ENCODE peak calls at places on chromosomes 13 and 19, in eight cellular contexts. T, L, J, U, R, M, K and B are unnamed samples.

GRCh38 chr19:50851620-50852019 is 3.1 kb upstream of the KLK3 start:
- DNase-seq in T (no peak), L (no peak), J (no peak), U (no peak), R (no peak), M (no peak), K (no peak), B (no peak)

GRCh38 chr19:35044317-35045117 is 3.0 kb downstream of the HPN start:
- DNase-seq in T (peak), L (peak), J (peak), U (peak), R (peak), M (peak), K (peak), B (no peak)

GRCh38 chr19:58407658-58408151 is 744 bp upstream of the ZNF584 start:
- DNase-seq in T (no peak), L (no peak), J (peak), U (no peak), R (no peak), M (no peak), K (no peak), B (no peak)

GRCh38 chr19:31253816-31254551 is 95.3 kb downstream of the TSHZ3 start:
- DNase-seq in T (no peak), L (no peak), J (no peak), U (no peak), R (no peak), M (no peak), K (no peak), B (no peak)

GRCh38 chr13:79522583-79522982 is 41.6 kb downstream of the NDFIP2 start:
- DNase-seq in T (no peak), L (no peak), J (no peak), U (no peak), R (peak), M (peak), K (no peak), B (no peak)

GRCh38 chr19:42076375-42076944 is 494 bp downstream of the ZNF574 start:
- DNase-seq in T (no peak), L (no peak), J (peak), U (peak), R (peak), M (peak), K (peak), B (peak)

GRCh38 chr13:41577437-41577836 is 120.1 kb downstream of the RGCC start:
- DNase-seq in T (peak), L (no peak), J (no peak), U (no peak), R (no peak), M (no peak), K (no peak), B (peak)

GRCh38 chr13:108621421-108621820 is 8.0 kb upstream of the MYO16 start:
- DNase-seq in T (no peak), L (no peak), J (no peak), U (no peak), R (no peak), M (no peak), K (no peak), B (no peak)

GRCh38 chr19:18290250-18291018 is 9.0 kb upstream of the JUND start:
- DNase-seq in T (peak), L (peak), J (no peak), U (peak), R (peak), M (peak), K (no peak), B (no peak)

GRCh38 chr13:60583196-60583908 is 186.3 kb downstream of the TDRD3 start:
- DNase-seq in T (no peak), L (no peak), J (no peak), U (no peak), R (no peak), M (no peak), K (no peak), B (no peak)

GRCh38 chr19:18488838-18489626 is 32.8 kb downstream of the ELL start:
- DNase-seq in T (no peak), L (no peak), J (peak), U (no peak), R (no peak), M (no peak), K (peak), B (no peak)

GRCh38 chr19:18895828-18896341 is at the start of gene CERS1:
- DNase-seq in T (no peak), L (no peak), J (no peak), U (no peak), R (no peak), M (no peak), K (peak), B (no peak)

GRCh38 chr19:30662211-30662861 is 290.2 kb downstream of the ZNF536 start:
- DNase-seq in T (no peak), L (no peak), J (no peak), U (no peak), R (no peak), M (no peak), K (peak), B (no peak)

GRCh38 chr19:10751109-10751972 is 33.5 kb downstream of the DNM2 start:
- DNase-seq in T (peak), L (no peak), J (peak), U (peak), R (no peak), M (no peak), K (no peak), B (no peak)

GRCh38 chr19:29484876-29485275 is 40.9 kb upstream of the VSTM2B start:
- DNase-seq in T (no peak), L (no peak), J (no peak), U (no peak), R (no peak), M (no peak), K (no peak), B (no peak)

GRCh38 chr19:32928806-32929205 is 43.0 kb downstream of the CEP89 start:
- DNase-seq in T (no peak), L (no peak), J (no peak), U (no peak), R (no peak), M (no peak), K (no peak), B (no peak)

GRCh38 chr13:82439159-82439904 is 1442.9 kb downstream of the SLITRK1 start:
- DNase-seq in T (no peak), L (no peak), J (no peak), U (no peak), R (no peak), M (no peak), K (no peak), B (no peak)

GRCh38 chr13:45540864-45541263 is 74.7 kb downstream of the ERICH6B start:
- DNase-seq in T (no peak), L (no peak), J (no peak), U (no peak), R (no peak), M (no peak), K (no peak), B (no peak)

GRCh38 chr13:100382787-100383186 is 205.8 kb downstream of the GGACT start:
- DNase-seq in T (no peak), L (no peak), J (no peak), U (no peak), R (no peak), M (no peak), K (no peak), B (no peak)

GRCh38 chr19:30666301-30666803 is 294.2 kb downstream of the ZNF536 start:
- DNase-seq in T (no peak), L (peak), J (peak), U (peak), R (peak), M (peak), K (peak), B (no peak)

GRCh38 chr13:27654059-27654458 is 32.4 kb downstream of the POLR1D start:
- DNase-seq in T (no peak), L (no peak), J (no peak), U (no peak), R (no peak), M (no peak), K (no peak), B (no peak)

GRCh38 chr13:59391696-59392095 is 772.0 kb downstream of the DIAPH3 start:
- DNase-seq in T (no peak), L (peak), J (peak), U (no peak), R (peak), M (peak), K (peak), B (no peak)

GRCh38 chr13:98984118-98984517 is 6.3 kb upstream of the DOCK9 start:
- DNase-seq in T (no peak), L (no peak), J (no peak), U (no peak), R (no peak), M (no peak), K (no peak), B (no peak)

GRCh38 chr13:113077953-113078894 is 27.4 kb upstream of the F7 start:
- DNase-seq in T (no peak), L (no peak), J (no peak), U (no peak), R (no peak), M (no peak), K (no peak), B (peak)

GRCh38 chr19:887072-887471 is 5.9 kb downstream of the MED16 start:
- DNase-seq in T (no peak), L (no peak), J (no peak), U (no peak), R (no peak), M (no peak), K (no peak), B (no peak)

GRCh38 chr13:59360108-59360507 is 803.6 kb downstream of the DIAPH3 start:
- DNase-seq in T (no peak), L (no peak), J (no peak), U (no peak), R (peak), M (peak), K (no peak), B (no peak)

GRCh38 chr19:10111405-10111811 is at the start of gene P2RY11:
- DNase-seq in T (no peak), L (peak), J (no peak), U (peak), R (peak), M (peak), K (no peak), B (no peak)

GRCh38 chr13:80399340-80400163 is 58.6 kb upstream of the SPRY2 start:
- DNase-seq in T (no peak), L (no peak), J (no peak), U (no peak), R (peak), M (no peak), K (no peak), B (no peak)

GRCh38 chr13:85729296-85729695 is 69.9 kb downstream of the SLITRK6 start:
- DNase-seq in T (no peak), L (no peak), J (no peak), U (no peak), R (no peak), M (no peak), K (no peak), B (no peak)

GRCh38 chr13:48160879-48161278 is 66.0 kb upstream of the MED4 start:
- DNase-seq in T (peak), L (no peak), J (no peak), U (no peak), R (no peak), M (no peak), K (no peak), B (no peak)

GRCh38 chr19:43936219-43936618 is 1.1 kb upstream of the ZNF45 start:
- DNase-seq in T (no peak), L (no peak), J (no peak), U (no peak), R (no peak), M (no peak), K (no peak), B (no peak)

GRCh38 chr13:94176576-94176975 is 302.9 kb downstream of the DCT start:
- DNase-seq in T (no peak), L (no peak), J (no peak), U (no peak), R (no peak), M (no peak), K (no peak), B (no peak)
- H3K4me3 ChIP-seq in T (no peak), L (no peak), J (no peak), U (no peak), R (no peak), M (no peak), K (no peak), B (no peak)

GRCh38 chr13:74129500-74130144 is 4.6 kb downstream of the KLF12 start:
- DNase-seq in T (peak), L (peak), J (no peak), U (peak), R (peak), M (peak), K (no peak), B (no peak)
- H3K4me3 ChIP-seq in T (no peak), L (peak), J (no peak), U (no peak), R (peak), M (peak), K (no peak), B (no peak)

DNA sequence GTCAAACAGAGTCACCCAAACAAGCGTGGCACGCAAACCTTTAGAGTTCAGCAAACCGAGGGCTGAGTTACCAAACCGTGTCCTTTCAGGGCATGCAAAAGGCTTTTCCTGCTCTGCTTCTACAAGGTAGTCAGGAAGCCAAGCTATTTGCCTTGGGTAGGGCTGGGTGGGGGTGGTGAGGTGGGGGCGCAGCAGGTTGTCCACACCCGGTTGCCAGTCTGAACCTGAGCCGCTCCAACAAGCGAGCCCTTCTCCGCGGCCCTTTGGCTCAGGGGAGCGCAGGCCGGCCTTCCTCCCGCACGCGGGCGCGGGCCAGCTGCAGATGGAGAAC is 347 bp upstream of the CLDN10 start:
- DNase-seq in T (no peak), L (no peak), J (no peak), U (no peak), R (no peak), M (no peak), K (no peak), B (no peak)
- H3K4me3 ChIP-seq in T (peak), L (no peak), J (peak), U (no peak), R (no peak), M (no peak), K (no peak), B (peak)

GRCh38 chr19:55405638-55406037 is 1.9 kb downstream of the UBE2S start:
- DNase-seq in T (no peak), L (no peak), J (no peak), U (no peak), R (no peak), M (no peak), K (no peak), B (no peak)
- H3K4me3 ChIP-seq in T (no peak), L (no peak), J (no peak), U (no peak), R (peak), M (peak), K (no peak), B (no peak)

DNA sequence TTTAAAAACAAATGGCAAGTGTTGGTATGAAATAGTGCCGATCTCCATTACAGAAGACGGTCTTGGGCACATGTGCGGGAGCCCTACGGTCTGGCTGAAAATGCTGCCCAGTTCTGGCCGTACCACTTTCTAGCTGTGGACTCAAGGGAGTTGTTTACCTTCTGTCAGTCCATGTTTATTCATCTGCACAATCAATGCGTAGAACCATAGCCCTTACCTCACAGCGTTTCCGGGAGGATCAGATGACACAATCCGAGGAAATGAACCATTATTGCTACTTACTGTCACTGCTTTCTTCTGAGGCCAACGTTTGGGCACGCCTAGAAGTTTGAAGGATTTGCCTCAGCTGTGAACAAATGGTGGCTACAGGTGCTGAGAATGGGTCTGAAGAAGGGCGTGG is 31.2 kb downstream of the GADD45B start:
- DNase-seq in T (no peak), L (peak), J (no peak), U (no peak), R (no peak), M (peak), K (no peak), B (no peak)
- H3K4me3 ChIP-seq in T (no peak), L (no peak), J (no peak), U (no peak), R (no peak), M (peak), K (no peak), B (no peak)

GRCh38 chr13:30907167-30907761 is 1.2 kb downstream of the MEDAG start:
- DNase-seq in T (no peak), L (no peak), J (peak), U (no peak), R (no peak), M (no peak), K (no peak), B (no peak)

GRCh38 chr13:30904043-30904442 is 2.0 kb upstream of the MEDAG start:
- DNase-seq in T (no peak), L (no peak), J (no peak), U (no peak), R (no peak), M (no peak), K (no peak), B (no peak)

GRCh38 chr13:30908416-30908980 is 2.4 kb downstream of the MEDAG start:
- DNase-seq in T (peak), L (no peak), J (peak), U (no peak), R (no peak), M (no peak), K (no peak), B (no peak)

GRCh38 chr13:30906411-30906990 is 430 bp downstream of the MEDAG start:
- DNase-seq in T (no peak), L (no peak), J (peak), U (no peak), R (no peak), M (no peak), K (no peak), B (no peak)

DNA sequence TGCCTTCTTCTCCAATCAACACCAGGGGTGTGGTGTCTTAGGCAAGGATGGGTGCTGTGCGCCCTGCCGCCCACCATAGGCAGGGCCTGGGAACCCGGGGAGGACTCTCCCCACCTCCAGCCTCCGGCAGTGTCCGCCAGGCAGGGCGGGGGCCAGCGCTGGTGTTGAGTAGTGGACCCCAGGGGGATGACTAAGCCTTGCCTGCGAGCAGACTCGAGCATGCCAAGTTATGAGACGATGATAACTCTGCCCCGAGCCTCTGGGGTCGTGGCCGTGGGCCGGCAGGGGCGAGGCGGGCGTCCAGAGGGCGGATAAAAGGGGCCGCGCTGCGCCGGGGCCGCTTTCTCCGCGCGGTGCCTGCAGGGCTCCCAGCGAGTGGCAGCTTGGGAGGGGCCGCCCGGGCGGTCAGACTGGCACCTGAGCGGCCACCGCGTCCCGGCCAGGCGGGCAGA is at the start of gene MEDAG:
- DNase-seq in T (peak), L (no peak), J (peak), U (peak), R (no peak), M (no peak), K (no peak), B (peak)
- H3K4me3 ChIP-seq in T (peak), L (no peak), J (peak), U (no peak), R (no peak), M (no peak), K (no peak), B (peak)

DNA sequence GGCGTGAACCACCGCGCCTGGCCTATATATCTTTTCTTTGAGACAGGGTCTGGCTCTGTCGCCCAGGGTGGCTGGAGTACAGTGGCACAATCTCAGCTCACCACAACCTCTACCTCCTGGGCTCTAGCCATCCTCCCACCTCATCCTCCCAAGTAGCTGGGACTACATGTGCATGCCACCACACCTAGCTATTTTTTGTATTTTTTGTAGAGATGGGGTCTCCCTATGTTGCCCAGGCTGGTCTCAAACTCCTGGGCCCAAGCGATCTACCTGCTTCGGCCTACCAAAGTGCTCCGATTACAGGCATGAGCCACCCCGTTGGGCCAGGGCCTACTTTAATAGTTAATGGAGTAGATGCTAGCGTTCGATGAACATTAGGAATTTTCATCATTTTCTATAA is 3.4 kb downstream of the TNPO2 start:
- DNase-seq in T (no peak), L (no peak), J (no peak), U (no peak), R (no peak), M (no peak), K (no peak), B (no peak)
- H3K4me3 ChIP-seq in T (peak), L (no peak), J (peak), U (no peak), R (peak), M (peak), K (peak), B (peak)

DNA sequence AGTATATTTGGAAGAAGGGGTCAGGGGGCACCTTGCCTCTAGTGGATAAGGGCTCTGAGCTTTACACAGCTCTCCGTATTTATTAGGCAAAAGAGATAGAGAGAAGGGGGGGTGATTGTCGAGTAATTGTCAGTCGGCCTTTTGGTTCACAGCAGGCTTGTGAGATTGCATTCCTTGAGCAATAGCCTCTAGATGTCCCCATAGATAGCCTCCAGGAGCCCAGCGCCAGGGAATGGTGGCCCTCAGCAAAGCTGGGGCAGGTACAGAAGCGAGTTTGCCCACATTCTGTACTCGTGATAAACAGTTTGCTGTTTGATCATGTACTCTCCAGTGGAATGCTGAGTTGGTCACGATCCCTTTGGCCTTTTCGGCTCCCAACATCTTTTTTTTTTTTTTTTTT is 4.6 kb downstream of the ZNF613 start:
- DNase-seq in T (no peak), L (no peak), J (no peak), U (no peak), R (no peak), M (no peak), K (no peak), B (no peak)
- H3K4me3 ChIP-seq in T (no peak), L (no peak), J (no peak), U (no peak), R (no peak), M (no peak), K (no peak), B (no peak)

GRCh38 chr13:75421987-75422386 is 60.0 kb downstream of the TBC1D4 start:
- DNase-seq in T (no peak), L (no peak), J (no peak), U (no peak), R (no peak), M (no peak), K (no peak), B (no peak)

GRCh38 chr13:75419656-75420055 is 62.3 kb downstream of the TBC1D4 start:
- DNase-seq in T (no peak), L (no peak), J (no peak), U (no peak), R (no peak), M (no peak), K (no peak), B (no peak)

GRCh38 chr13:75423383-75423782 is 58.6 kb downstream of the TBC1D4 start:
- DNase-seq in T (no peak), L (no peak), J (no peak), U (no peak), R (no peak), M (no peak), K (no peak), B (no peak)

GRCh38 chr13:75418997-75419396 is 63.0 kb downstream of the TBC1D4 start:
- DNase-seq in T (no peak), L (no peak), J (no peak), U (no peak), R (no peak), M (no peak), K (no peak), B (no peak)

DNA sequence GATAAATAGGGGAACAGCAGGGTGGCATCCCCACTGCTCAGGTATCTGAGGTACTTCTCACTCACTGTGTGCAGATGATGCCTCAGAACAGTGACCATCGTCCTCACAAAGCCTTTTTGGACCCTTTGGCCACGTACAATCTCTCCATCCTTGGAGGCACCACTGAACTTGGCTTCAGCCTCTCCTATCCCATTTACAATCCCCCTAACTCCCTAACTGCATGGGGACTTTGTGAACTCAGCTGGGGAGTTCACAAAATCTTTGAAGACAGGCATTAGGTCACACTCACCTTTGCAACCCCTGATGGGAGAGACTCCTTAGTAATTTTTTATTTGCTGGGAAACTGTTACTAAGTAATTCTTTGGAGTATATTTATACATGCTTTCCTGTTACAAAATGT is 60.8 kb downstream of the TBC1D4 start:
- DNase-seq in T (no peak), L (no peak), J (no peak), U (no peak), R (no peak), M (no peak), K (no peak), B (no peak)
- H3K4me3 ChIP-seq in T (peak), L (no peak), J (no peak), U (no peak), R (no peak), M (no peak), K (no peak), B (no peak)